ENCODE peak calls at places on chromosome 7, in ten cellular contexts. P, G, R, I, H, J, N, Z, S and W are unnamed samples.

GRCh38 chr7:123265853-123266252 is 66.1 kb upstream of the SLC13A1 start:
- DNase-seq in P (no peak), G (no peak), R (no peak), I (no peak), H (no peak), J (no peak), N (no peak), Z (no peak), S (no peak), W (no peak)

GRCh38 chr7:15571303-15571878 is 9.6 kb upstream of the AGMO start:
- DNase-seq in P (no peak), G (no peak), R (no peak), I (no peak), H (no peak), J (no peak), N (no peak), Z (no peak), S (no peak), W (no peak)

GRCh38 chr7:97499204-97499603 is 232.7 kb upstream of the TAC1 start:
- DNase-seq in P (peak; percentile 5), G (no peak), R (no peak), I (no peak), H (no peak), J (no peak), N (no peak), Z (no peak), S (no peak), W (no peak)

GRCh38 chr7:137953692-137954470 is 48.0 kb downstream of the CREB3L2 start:
- DNase-seq in P (no peak), G (no peak), R (no peak), I (no peak), H (no peak), J (no peak), N (no peak), Z (no peak), S (no peak), W (no peak)

GRCh38 chr7:26182283-26182682 is 18.3 kb downstream of the HNRNPA2B1 start:
- DNase-seq in P (no peak), G (no peak), R (no peak), I (no peak), H (no peak), J (no peak), N (no peak), Z (no peak), S (peak; percentile 28), W (no peak)

GRCh38 chr7:73623798-73624668 is at the start of gene MLXIPL:
- DNase-seq in P (peak; percentile 69), G (peak; percentile 64), R (no peak), I (peak; percentile 46), H (peak; percentile 55), J (peak; percentile 74), N (peak; percentile 70), Z (no peak), S (peak; percentile 57), W (peak; percentile 48)

GRCh38 chr7:107953924-107954303 is 49.0 kb downstream of the LAMB1 start:
- DNase-seq in P (no peak), G (no peak), R (no peak), I (no peak), H (no peak), J (no peak), N (no peak), Z (no peak), S (no peak), W (no peak)

GRCh38 chr7:127699853-127700252 is 47.9 kb downstream of the SND1 start:
- DNase-seq in P (no peak), G (no peak), R (no peak), I (no peak), H (no peak), J (no peak), N (no peak), Z (no peak), S (no peak), W (no peak)

GRCh38 chr7:2732388-2732787 is 44.4 kb downstream of the AMZ1 start:
- DNase-seq in P (no peak), G (no peak), R (no peak), I (peak; percentile 4), H (no peak), J (no peak), N (no peak), Z (no peak), S (no peak), W (no peak)

GRCh38 chr7:108280136-108280535 is 150.0 kb upstream of the LAMB4 start:
- DNase-seq in P (no peak), G (no peak), R (no peak), I (no peak), H (peak; percentile 74), J (no peak), N (no peak), Z (no peak), S (no peak), W (no peak)

GRCh38 chr7:42227931-42228591 is 8.9 kb downstream of the GLI3 start:
- DNase-seq in P (peak; percentile 44), G (peak; percentile 13), R (no peak), I (no peak), H (no peak), J (no peak), N (peak; percentile 36), Z (no peak), S (no peak), W (no peak)

GRCh38 chr7:100546129-100546867 is 7.3 kb downstream of the AGFG2 start:
- DNase-seq in P (peak; percentile 42), G (no peak), R (no peak), I (no peak), H (no peak), J (no peak), N (no peak), Z (no peak), S (no peak), W (no peak)

GRCh38 chr7:16023046-16023445 is 336.6 kb upstream of the MEOX2 start:
- DNase-seq in P (no peak), G (no peak), R (no peak), I (no peak), H (no peak), J (no peak), N (no peak), Z (no peak), S (no peak), W (no peak)

GRCh38 chr7:137146996-137147720 is 196.4 kb downstream of the PTN start:
- DNase-seq in P (no peak), G (no peak), R (no peak), I (no peak), H (no peak), J (no peak), N (no peak), Z (no peak), S (no peak), W (no peak)

GRCh38 chr7:98194672-98195457 is 16.4 kb upstream of the BHLHA15 start:
- DNase-seq in P (no peak), G (no peak), R (no peak), I (no peak), H (no peak), J (peak; percentile 17), N (no peak), Z (no peak), S (no peak), W (no peak)

GRCh38 chr7:129295015-129295423 is 70.2 kb downstream of the AHCYL2 start:
- DNase-seq in P (no peak), G (no peak), R (peak; percentile 63), I (no peak), H (no peak), J (peak; percentile 25), N (no peak), Z (no peak), S (no peak), W (no peak)

GRCh38 chr7:114889646-114890285 is 32.1 kb upstream of the MDFIC start:
- DNase-seq in P (peak; percentile 8), G (no peak), R (peak; percentile 80), I (no peak), H (no peak), J (no peak), N (no peak), Z (peak; percentile 24), S (no peak), W (no peak)

GRCh38 chr7:142391191-142391992 is 133.5 kb upstream of the PRSS58 start:
- DNase-seq in P (peak; percentile 43), G (no peak), R (no peak), I (peak; percentile 56), H (no peak), J (no peak), N (no peak), Z (no peak), S (no peak), W (peak; percentile 44)

GRCh38 chr7:7122701-7123281 is 59.6 kb upstream of the C1GALT1 start:
- DNase-seq in P (no peak), G (no peak), R (peak; percentile 67), I (no peak), H (no peak), J (no peak), N (no peak), Z (no peak), S (no peak), W (no peak)

GRCh38 chr7:129091484-129092002 is 36.6 kb upstream of the TNPO3 start:
- DNase-seq in P (peak; percentile 84), G (peak; percentile 66), R (no peak), I (peak; percentile 92), H (peak; percentile 71), J (peak; percentile 74), N (peak; percentile 72), Z (no peak), S (peak; percentile 71), W (peak; percentile 86)

GRCh38 chr7:12684186-12684585 is 3.2 kb upstream of the ARL4A start:
- DNase-seq in P (no peak), G (no peak), R (no peak), I (no peak), H (no peak), J (no peak), N (no peak), Z (no peak), S (no peak), W (no peak)

GRCh38 chr7:11182736-11183135 is 209.1 kb downstream of the PHF14 start:
- DNase-seq in P (no peak), G (no peak), R (no peak), I (no peak), H (no peak), J (no peak), N (no peak), Z (no peak), S (no peak), W (no peak)

GRCh38 chr7:73987298-73987697 is 40.7 kb upstream of the ELN start:
- DNase-seq in P (no peak), G (no peak), R (no peak), I (no peak), H (no peak), J (no peak), N (no peak), Z (no peak), S (no peak), W (no peak)